ENCODE peak calls at places on chromosomes 13 and 19, in seven cellular contexts. One of them, this sample, is unnamed.

GRCh38 chr13:72545030-72545719 is 182.3 kb downstream of the MZT1 start:
- DNase-seq in EL: no peak
- DNase-seq in activated CD4-positive, alpha-beta memory T cell treated with anti-CD3 and anti-CD28 coated beads for 36 hours: no peak
- DNase-seq in activated T-helper 1 cell treated with Interleukin-2 at 50 U/mL for 16 hours: no peak
- DNase-seq in cardiac fibroblast: no peak
- DNase-seq in mesendoderm: no peak
- DNase-seq in endothelial cell: no peak
- DNase-seq in this sample: no peak

GRCh38 chr13:20702945-20703784 is at the start of gene IL17D:
- DNase-seq in activated CD4-positive, alpha-beta memory T cell treated with anti-CD3 and anti-CD28 coated beads for 36 hours: peak; percentile 31
- DNase-seq in mesendoderm: no peak
- DNase-seq in EL: peak; percentile 34
- DNase-seq in cardiac fibroblast: peak; percentile 20
- DNase-seq in endothelial cell: peak; percentile 36
- DNase-seq in activated T-helper 1 cell treated with Interleukin-2 at 50 U/mL for 16 hours: no peak
- DNase-seq in this sample: no peak

GRCh38 chr19:32599736-32600157 is 18.8 kb downstream of the PDCD5 start:
- DNase-seq in activated CD4-positive, alpha-beta memory T cell treated with anti-CD3 and anti-CD28 coated beads for 36 hours: peak; percentile 37
- DNase-seq in mesendoderm: peak; percentile 59
- DNase-seq in cardiac fibroblast: peak; percentile 77
- DNase-seq in endothelial cell: peak; percentile 49
- DNase-seq in EL: peak; percentile 47
- DNase-seq in activated T-helper 1 cell treated with Interleukin-2 at 50 U/mL for 16 hours: no peak
- DNase-seq in this sample: peak; percentile 69

GRCh38 chr13:112926993-112927392 is 42.0 kb upstream of the MCF2L start:
- DNase-seq in cardiac fibroblast: no peak
- DNase-seq in EL: no peak
- DNase-seq in mesendoderm: no peak
- DNase-seq in activated T-helper 1 cell treated with Interleukin-2 at 50 U/mL for 16 hours: no peak
- DNase-seq in activated CD4-positive, alpha-beta memory T cell treated with anti-CD3 and anti-CD28 coated beads for 36 hours: no peak
- DNase-seq in endothelial cell: no peak
- DNase-seq in this sample: no peak

GRCh38 chr19:8088752-8089663 is 36.4 kb downstream of the CCL25 start:
- DNase-seq in EL: no peak
- DNase-seq in endothelial cell: no peak
- DNase-seq in cardiac fibroblast: no peak
- DNase-seq in activated CD4-positive, alpha-beta memory T cell treated with anti-CD3 and anti-CD28 coated beads for 36 hours: no peak
- DNase-seq in mesendoderm: peak; percentile 35
- DNase-seq in activated T-helper 1 cell treated with Interleukin-2 at 50 U/mL for 16 hours: no peak
- DNase-seq in this sample: no peak

GRCh38 chr13:99740261-99740979 is 231.1 kb downstream of the ZIC5 start:
- DNase-seq in mesendoderm: peak; percentile 46
- DNase-seq in cardiac fibroblast: no peak
- DNase-seq in EL: peak; percentile 26
- DNase-seq in endothelial cell: no peak
- DNase-seq in activated CD4-positive, alpha-beta memory T cell treated with anti-CD3 and anti-CD28 coated beads for 36 hours: no peak
- DNase-seq in activated T-helper 1 cell treated with Interleukin-2 at 50 U/mL for 16 hours: no peak
- DNase-seq in this sample: no peak

GRCh38 chr13:95176611-95177259 is 124.5 kb downstream of the ABCC4 start:
- DNase-seq in activated CD4-positive, alpha-beta memory T cell treated with anti-CD3 and anti-CD28 coated beads for 36 hours: peak; percentile 43
- DNase-seq in EL: no peak
- DNase-seq in cardiac fibroblast: no peak
- DNase-seq in mesendoderm: no peak
- DNase-seq in activated T-helper 1 cell treated with Interleukin-2 at 50 U/mL for 16 hours: no peak
- DNase-seq in endothelial cell: no peak
- DNase-seq in this sample: no peak

GRCh38 chr19:22882797-22883196 is 50.7 kb downstream of the ZNF723 start:
- DNase-seq in activated CD4-positive, alpha-beta memory T cell treated with anti-CD3 and anti-CD28 coated beads for 36 hours: no peak
- DNase-seq in cardiac fibroblast: peak; percentile 49
- DNase-seq in mesendoderm: peak; percentile 64
- DNase-seq in EL: peak; percentile 19
- DNase-seq in endothelial cell: no peak
- DNase-seq in activated T-helper 1 cell treated with Interleukin-2 at 50 U/mL for 16 hours: no peak
- DNase-seq in this sample: peak; percentile 33

GRCh38 chr19:18223860-18224524 is 2.2 kb downstream of the PDE4C start:
- DNase-seq in activated T-helper 1 cell treated with Interleukin-2 at 50 U/mL for 16 hours: no peak
- DNase-seq in endothelial cell: peak; percentile 72
- DNase-seq in cardiac fibroblast: no peak
- DNase-seq in mesendoderm: peak; percentile 92
- DNase-seq in EL: peak; percentile 23
- DNase-seq in activated CD4-positive, alpha-beta memory T cell treated with anti-CD3 and anti-CD28 coated beads for 36 hours: peak; percentile 57
- DNase-seq in this sample: peak; percentile 32

GRCh38 chr19:58033741-58034475 is at the start of gene ZSCAN1:
- DNase-seq in activated CD4-positive, alpha-beta memory T cell treated with anti-CD3 and anti-CD28 coated beads for 36 hours: peak; percentile 12
- DNase-seq in activated T-helper 1 cell treated with Interleukin-2 at 50 U/mL for 16 hours: no peak
- DNase-seq in cardiac fibroblast: peak; percentile 73
- DNase-seq in mesendoderm: peak; percentile 97
- DNase-seq in endothelial cell: peak; percentile 9
- DNase-seq in EL: peak; percentile 21
- DNase-seq in this sample: no peak

GRCh38 chr19:42563352-42564210 is 31.1 kb downstream of the CEACAM8 start:
- DNase-seq in endothelial cell: peak; percentile 46
- DNase-seq in mesendoderm: peak; percentile 76
- DNase-seq in activated T-helper 1 cell treated with Interleukin-2 at 50 U/mL for 16 hours: no peak
- DNase-seq in activated CD4-positive, alpha-beta memory T cell treated with anti-CD3 and anti-CD28 coated beads for 36 hours: peak; percentile 30
- DNase-seq in cardiac fibroblast: peak; percentile 55
- DNase-seq in EL: peak; percentile 42
- DNase-seq in this sample: peak; percentile 60

GRCh38 chr19:2198317-2198716 is 34.6 kb downstream of the DOT1L start:
- DNase-seq in activated T-helper 1 cell treated with Interleukin-2 at 50 U/mL for 16 hours: no peak
- DNase-seq in EL: no peak
- DNase-seq in endothelial cell: no peak
- DNase-seq in activated CD4-positive, alpha-beta memory T cell treated with anti-CD3 and anti-CD28 coated beads for 36 hours: no peak
- DNase-seq in mesendoderm: no peak
- DNase-seq in cardiac fibroblast: no peak
- DNase-seq in this sample: no peak

GRCh38 chr19:33486407-33486806 is 35.2 kb downstream of the PEPD start:
- DNase-seq in activated CD4-positive, alpha-beta memory T cell treated with anti-CD3 and anti-CD28 coated beads for 36 hours: no peak
- DNase-seq in activated T-helper 1 cell treated with Interleukin-2 at 50 U/mL for 16 hours: no peak
- DNase-seq in mesendoderm: no peak
- DNase-seq in endothelial cell: no peak
- DNase-seq in EL: no peak
- DNase-seq in cardiac fibroblast: no peak
- DNase-seq in this sample: no peak

GRCh38 chr13:79869326-79869725 is 388.4 kb downstream of the NDFIP2 start:
- DNase-seq in cardiac fibroblast: no peak
- DNase-seq in activated CD4-positive, alpha-beta memory T cell treated with anti-CD3 and anti-CD28 coated beads for 36 hours: no peak
- DNase-seq in mesendoderm: peak; percentile 93
- DNase-seq in EL: no peak
- DNase-seq in activated T-helper 1 cell treated with Interleukin-2 at 50 U/mL for 16 hours: no peak
- DNase-seq in endothelial cell: no peak
- DNase-seq in this sample: no peak

This sample was measured in MCF 10A.